ENCODE peak calls at places on chromosomes 3 and 15, in ten cellular contexts. One of them, this sample, is unnamed.

GRCh38 chr15:94286581-94286980 is 55.2 kb downstream of the MCTP2 start:
- DNase-seq in vagina: no peak
- DNase-seq in heart left ventricle: no peak
- DNase-seq in ovary: no peak
- DNase-seq in right lobe of liver: no peak
- DNase-seq in Peyer's patch: no peak
- DNase-seq in adrenal gland: no peak
- DNase-seq in uterus: no peak
- DNase-seq in IMR-90: no peak
- DNase-seq in A549: no peak
- DNase-seq in this sample: no peak

GRCh38 chr3:63934041-63934440 is 21.9 kb upstream of the SCAANT1 start:
- DNase-seq in ovary: no peak
- DNase-seq in heart left ventricle: no peak
- DNase-seq in vagina: no peak
- DNase-seq in IMR-90: no peak
- DNase-seq in A549: no peak
- DNase-seq in adrenal gland: no peak
- DNase-seq in Peyer's patch: no peak
- DNase-seq in right lobe of liver: no peak
- DNase-seq in uterus: no peak
- DNase-seq in this sample: no peak

GRCh38 chr15:30962079-30962478 is 29.3 kb downstream of the MTMR10 start:
- DNase-seq in heart left ventricle: no peak
- DNase-seq in vagina: no peak
- DNase-seq in adrenal gland: no peak
- DNase-seq in A549: no peak
- DNase-seq in IMR-90: no peak
- DNase-seq in Peyer's patch: no peak
- DNase-seq in ovary: no peak
- DNase-seq in uterus: no peak
- DNase-seq in right lobe of liver: no peak
- DNase-seq in this sample: no peak

GRCh38 chr15:73782339-73782979 is 29.3 kb upstream of the INSYN1 start:
- DNase-seq in A549: no peak
- DNase-seq in uterus: no peak
- DNase-seq in ovary: no peak
- DNase-seq in right lobe of liver: no peak
- DNase-seq in adrenal gland: no peak
- DNase-seq in heart left ventricle: no peak
- DNase-seq in vagina: no peak
- DNase-seq in Peyer's patch: no peak
- DNase-seq in IMR-90: no peak
- DNase-seq in this sample: no peak

GRCh38 chr3:197901626-197902025 is 48.4 kb upstream of the RPL35A start:
- DNase-seq in uterus: no peak
- DNase-seq in ovary: no peak
- DNase-seq in heart left ventricle: no peak
- DNase-seq in adrenal gland: no peak
- DNase-seq in vagina: no peak
- DNase-seq in Peyer's patch: no peak
- DNase-seq in IMR-90: no peak
- DNase-seq in A549: no peak
- DNase-seq in right lobe of liver: no peak
- DNase-seq in this sample: no peak

GRCh38 chr3:129121016-129121791 is 400 bp downstream of the RAB43 start:
- DNase-seq in IMR-90: peak; percentile 26
- DNase-seq in uterus: peak; percentile 34
- DNase-seq in right lobe of liver: no peak
- DNase-seq in adrenal gland: no peak
- DNase-seq in heart left ventricle: no peak
- DNase-seq in vagina: no peak
- DNase-seq in A549: no peak
- DNase-seq in Peyer's patch: no peak
- DNase-seq in ovary: peak; percentile 66
- DNase-seq in this sample: no peak

GRCh38 chr3:158159714-158160113 is 49.8 kb downstream of the RSRC1 start:
- DNase-seq in A549: no peak
- DNase-seq in right lobe of liver: no peak
- DNase-seq in ovary: no peak
- DNase-seq in uterus: no peak
- DNase-seq in heart left ventricle: no peak
- DNase-seq in adrenal gland: no peak
- DNase-seq in Peyer's patch: no peak
- DNase-seq in vagina: no peak
- DNase-seq in IMR-90: peak; percentile 9
- DNase-seq in this sample: no peak

GRCh38 chr15:59329570-59330350 is 42.9 kb downstream of the MYO1E start:
- DNase-seq in uterus: no peak
- DNase-seq in ovary: no peak
- DNase-seq in IMR-90: peak; percentile 86
- DNase-seq in A549: peak; percentile 86
- DNase-seq in vagina: no peak
- DNase-seq in right lobe of liver: no peak
- DNase-seq in Peyer's patch: no peak
- DNase-seq in heart left ventricle: no peak
- DNase-seq in adrenal gland: no peak
- DNase-seq in this sample: no peak

GRCh38 chr3:138043266-138044029 is 33.5 kb downstream of the CLDN18 start:
- DNase-seq in uterus: no peak
- DNase-seq in right lobe of liver: no peak
- DNase-seq in IMR-90: peak; percentile 93
- DNase-seq in heart left ventricle: no peak
- DNase-seq in A549: no peak
- DNase-seq in adrenal gland: no peak
- DNase-seq in ovary: no peak
- DNase-seq in Peyer's patch: no peak
- DNase-seq in vagina: no peak
- DNase-seq in this sample: no peak

GRCh38 chr3:149010966-149011365 is 19.6 kb downstream of the GYG1 start:
- DNase-seq in vagina: no peak
- DNase-seq in IMR-90: no peak
- DNase-seq in A549: no peak
- DNase-seq in Peyer's patch: no peak
- DNase-seq in adrenal gland: no peak
- DNase-seq in uterus: no peak
- DNase-seq in ovary: no peak
- DNase-seq in right lobe of liver: no peak
- DNase-seq in heart left ventricle: no peak
- DNase-seq in this sample: no peak

GRCh38 chr3:71629289-71630252 is 46.0 kb upstream of the FOXP1 start:
- DNase-seq in vagina: no peak
- DNase-seq in IMR-90: peak; percentile 64
- DNase-seq in uterus: no peak
- DNase-seq in adrenal gland: peak; percentile 20
- DNase-seq in right lobe of liver: no peak
- DNase-seq in ovary: no peak
- DNase-seq in A549: no peak
- DNase-seq in Peyer's patch: no peak
- DNase-seq in heart left ventricle: peak; percentile 16
- DNase-seq in this sample: peak; percentile 25

GRCh38 chr3:88807471-88808090 is 299.8 kb upstream of the EPHA3 start:
- DNase-seq in Peyer's patch: no peak
- DNase-seq in right lobe of liver: no peak
- DNase-seq in vagina: no peak
- DNase-seq in heart left ventricle: no peak
- DNase-seq in adrenal gland: no peak
- DNase-seq in IMR-90: peak; percentile 74
- DNase-seq in uterus: no peak
- DNase-seq in ovary: no peak
- DNase-seq in A549: no peak
- DNase-seq in this sample: no peak

GRCh38 chr15:52337198-52337853 is 41.7 kb upstream of the MYO5C start:
- DNase-seq in A549: peak; percentile 50
- DNase-seq in Peyer's patch: no peak
- DNase-seq in adrenal gland: no peak
- DNase-seq in right lobe of liver: no peak
- DNase-seq in heart left ventricle: no peak
- DNase-seq in IMR-90: peak; percentile 77
- DNase-seq in uterus: no peak
- DNase-seq in ovary: no peak
- DNase-seq in vagina: no peak
- DNase-seq in this sample: no peak

GRCh38 chr15:31359722-31360111 is 33.1 kb downstream of the KLF13 start:
- DNase-seq in adrenal gland: no peak
- DNase-seq in vagina: no peak
- DNase-seq in IMR-90: no peak
- DNase-seq in A549: no peak
- DNase-seq in Peyer's patch: peak; percentile 60
- DNase-seq in ovary: no peak
- DNase-seq in heart left ventricle: no peak
- DNase-seq in uterus: no peak
- DNase-seq in right lobe of liver: no peak
- DNase-seq in this sample: no peak

DNA sequence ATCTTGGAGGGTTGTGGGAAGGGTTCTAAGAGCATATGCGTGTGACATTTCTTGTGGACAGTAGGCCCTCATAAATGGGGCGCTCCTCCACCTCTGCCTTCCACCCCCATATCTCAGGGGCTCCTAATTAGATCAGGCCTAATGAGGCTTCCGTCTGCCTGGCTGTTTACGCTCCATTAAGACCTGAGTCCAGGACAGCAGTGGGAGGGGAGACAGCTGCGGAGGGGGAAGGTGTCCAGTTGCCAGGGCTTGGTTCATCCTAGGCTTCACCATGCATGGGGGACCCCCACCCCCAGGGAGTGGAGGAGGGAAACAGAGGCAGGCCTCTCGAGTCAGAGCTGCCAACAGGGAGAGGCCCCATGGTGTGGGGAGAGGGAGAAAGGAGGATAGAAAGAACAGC is 9.3 kb upstream of the LINGO1 start:
- DNase-seq in adrenal gland: no peak
- DNase-seq in Peyer's patch: no peak
- DNase-seq in ovary: no peak
- DNase-seq in right lobe of liver: no peak
- DNase-seq in vagina: no peak
- DNase-seq in IMR-90: no peak
- DNase-seq in uterus: no peak
- DNase-seq in A549: no peak
- DNase-seq in heart left ventricle: no peak
- DNase-seq in this sample: no peak
- H3K4me3 ChIP-seq in adrenal gland: no peak overlapping the region
- H3K4me3 ChIP-seq in Peyer's patch: no peak overlapping the region
- H3K4me3 ChIP-seq in ovary: no peak overlapping the region
- H3K4me3 ChIP-seq in right lobe of liver: no peak overlapping the region
- H3K4me3 ChIP-seq in vagina: no peak overlapping the region
- H3K4me3 ChIP-seq in IMR-90: no peak overlapping the region
- H3K4me3 ChIP-seq in uterus: no peak overlapping the region
- H3K4me3 ChIP-seq in A549: no peak overlapping the region
- H3K4me3 ChIP-seq in heart left ventricle: no peak overlapping the region
- H3K4me3 ChIP-seq in this sample: no peak overlapping the region

DNA sequence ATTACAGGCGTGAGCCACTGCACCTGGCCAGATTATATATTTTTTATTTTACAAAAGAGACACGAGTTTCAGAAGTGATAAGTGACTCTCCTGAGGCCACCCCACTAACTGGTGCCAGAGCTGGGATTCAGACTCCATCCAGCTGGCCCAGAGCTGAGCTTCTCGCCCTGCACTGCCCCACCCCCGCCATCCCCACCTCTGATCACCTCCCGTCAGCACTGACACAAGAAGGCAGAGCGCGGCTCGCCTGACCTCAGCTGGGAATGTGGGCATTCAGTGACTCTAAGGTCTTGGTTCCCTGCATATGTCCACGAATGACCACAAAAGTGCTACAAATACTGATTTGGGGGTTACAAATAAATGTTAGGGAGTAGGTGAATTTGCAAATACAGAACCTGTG is 56.1 kb upstream of the GALNT15 start:
- DNase-seq in Peyer's patch: no peak
- DNase-seq in A549: no peak
- DNase-seq in right lobe of liver: no peak
- DNase-seq in uterus: no peak
- DNase-seq in ovary: no peak
- DNase-seq in adrenal gland: no peak
- DNase-seq in IMR-90: no peak
- DNase-seq in heart left ventricle: no peak
- DNase-seq in vagina: no peak
- DNase-seq in this sample: no peak
- TF ChIP-seq POLR2A in Peyer's patch: no peak
- TF ChIP-seq POLR2A in A549: no peak
- TF ChIP-seq POLR2A in right lobe of liver: no peak
- TF ChIP-seq POLR2A in uterus: no peak
- TF ChIP-seq POLR2A in ovary: no peak
- TF ChIP-seq POLR2A in adrenal gland: no peak
- TF ChIP-seq POLR2A in IMR-90: no peak
- TF ChIP-seq POLR2A in heart left ventricle: no peak
- TF ChIP-seq POLR2A in vagina: no peak
- TF ChIP-seq POLR2A in this sample: no peak

GRCh38 chr3:9216736-9217135 is 32.7 kb downstream of the SRGAP3 start:
- DNase-seq in ovary: no peak
- DNase-seq in Peyer's patch: no peak
- DNase-seq in uterus: peak; percentile 57
- DNase-seq in A549: no peak
- DNase-seq in heart left ventricle: no peak
- DNase-seq in right lobe of liver: no peak
- DNase-seq in vagina: no peak
- DNase-seq in IMR-90: no peak
- DNase-seq in adrenal gland: no peak
- DNase-seq in this sample: peak; percentile 46
- H3K4me3 ChIP-seq in ovary: no peak overlapping the region
- H3K4me3 ChIP-seq in Peyer's patch: no peak overlapping the region
- H3K4me3 ChIP-seq in uterus: no peak overlapping the region
- H3K4me3 ChIP-seq in A549: no peak overlapping the region
- H3K4me3 ChIP-seq in heart left ventricle: no peak overlapping the region
- H3K4me3 ChIP-seq in right lobe of liver: no peak overlapping the region
- H3K4me3 ChIP-seq in vagina: no peak overlapping the region
- H3K4me3 ChIP-seq in IMR-90: no peak overlapping the region
- H3K4me3 ChIP-seq in adrenal gland: no peak overlapping the region
- H3K4me3 ChIP-seq in this sample: peak overlapping the region; percentile 37

DNA sequence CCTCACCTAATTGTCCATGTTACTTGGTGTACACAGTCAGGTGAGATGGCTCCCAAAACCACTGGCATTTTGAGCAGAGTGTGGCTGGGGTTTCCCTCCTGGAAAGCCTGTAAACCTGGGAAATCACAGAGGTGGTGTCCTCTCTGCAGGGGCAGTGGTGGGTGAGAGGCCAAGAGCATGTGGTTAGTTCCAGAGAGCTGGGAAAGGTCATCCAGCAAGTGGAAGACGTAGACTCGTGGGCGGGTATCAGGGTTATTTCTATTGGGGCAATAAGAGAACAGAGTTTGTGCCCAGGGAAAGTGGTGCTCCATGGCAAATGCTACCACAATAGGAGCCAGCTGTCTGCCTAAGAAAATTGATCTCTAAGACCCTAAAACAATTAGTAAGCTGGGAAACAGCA is 44.6 kb upstream of the LIMD1 start:
- DNase-seq in uterus: no peak
- DNase-seq in A549: no peak
- DNase-seq in vagina: no peak
- DNase-seq in ovary: no peak
- DNase-seq in Peyer's patch: no peak
- DNase-seq in heart left ventricle: no peak
- DNase-seq in right lobe of liver: no peak
- DNase-seq in adrenal gland: no peak
- DNase-seq in IMR-90: no peak
- DNase-seq in this sample: peak; percentile 12
- TF ChIP-seq POLR2A in uterus: no peak
- TF ChIP-seq POLR2A in A549: no peak
- TF ChIP-seq POLR2A in vagina: no peak
- TF ChIP-seq POLR2A in ovary: no peak
- TF ChIP-seq POLR2A in Peyer's patch: no peak
- TF ChIP-seq POLR2A in heart left ventricle: no peak
- TF ChIP-seq POLR2A in right lobe of liver: no peak
- TF ChIP-seq POLR2A in adrenal gland: no peak
- TF ChIP-seq POLR2A in IMR-90: no peak
- TF ChIP-seq POLR2A in this sample: no peak

GRCh38 chr15:66502491-66502890 is 2.2 kb downstream of the RPL4 start:
- DNase-seq in vagina: no peak
- DNase-seq in right lobe of liver: no peak
- DNase-seq in heart left ventricle: no peak
- DNase-seq in Peyer's patch: no peak
- DNase-seq in uterus: no peak
- DNase-seq in IMR-90: no peak
- DNase-seq in ovary: no peak
- DNase-seq in A549: no peak
- DNase-seq in adrenal gland: no peak
- DNase-seq in this sample: peak; percentile 10
- H3K4me3 ChIP-seq in vagina: no peak overlapping the region
- H3K4me3 ChIP-seq in right lobe of liver: no peak overlapping the region
- H3K4me3 ChIP-seq in heart left ventricle: no peak overlapping the region
- H3K4me3 ChIP-seq in Peyer's patch: no peak overlapping the region
- H3K4me3 ChIP-seq in uterus: no peak overlapping the region
- H3K4me3 ChIP-seq in IMR-90: no peak overlapping the region
- H3K4me3 ChIP-seq in ovary: no peak overlapping the region
- H3K4me3 ChIP-seq in A549: peak overlapping the region; percentile 70
- H3K4me3 ChIP-seq in adrenal gland: no peak overlapping the region
- H3K4me3 ChIP-seq in this sample: no peak overlapping the region

This sample was measured in testis.